ENCODE peak calls at places on chromosomes 13 and 19, in ten cellular contexts. I, L, C, P, O, T, M, X, B and Z are unnamed samples.

GRCh38 chr19:46482645-46483044 is 11.3 kb upstream of the PNMA8A start:
- DNase-seq in B (no peak), I (no peak), C (no peak), L (peak; percentile 41), M (no peak), O (no peak), P (no peak), T (no peak), X (no peak), Z (no peak)

GRCh38 chr13:48236528-48237353 is 3.7 kb downstream of the ITM2B start:
- DNase-seq in I (no peak), B (no peak), O (no peak), C (no peak), T (no peak), X (no peak), L (no peak), M (no peak), P (no peak), Z (no peak)

GRCh38 chr13:78497702-78498319 is 105.5 kb downstream of the POU4F1 start:
- DNase-seq in L (no peak), O (no peak), I (no peak), T (no peak), B (no peak), C (no peak), X (no peak), P (no peak), M (no peak), Z (no peak)

GRCh38 chr13:77168232-77168631 is 141.3 kb upstream of the FBXL3 start:
- DNase-seq in O (no peak), I (no peak), P (no peak), M (no peak), T (no peak), L (no peak), C (no peak), X (peak; percentile 37), B (no peak), Z (no peak)

GRCh38 chr13:28761586-28761985 is 42.8 kb upstream of the SLC46A3 start:
- DNase-seq in B (no peak), M (no peak), O (no peak), C (no peak), X (no peak), I (no peak), P (no peak), T (no peak), L (peak; percentile 39), Z (no peak)

GRCh38 chr19:31128291-31128690 is 220.9 kb downstream of the TSHZ3 start:
- DNase-seq in C (no peak), O (no peak), L (no peak), X (no peak), M (no peak), T (no peak), P (no peak), I (no peak), B (no peak), Z (no peak)

GRCh38 chr13:111547726-111548273 is 227.4 kb downstream of the TEX29 start:
- DNase-seq in X (no peak), M (no peak), T (no peak), I (no peak), B (no peak), L (no peak), O (no peak), P (no peak), C (no peak), Z (no peak)

GRCh38 chr13:112776354-112776753 is 86.5 kb downstream of the ATP11A start:
- DNase-seq in O (no peak), B (no peak), P (peak; percentile 18), I (no peak), X (no peak), T (no peak), M (no peak), L (no peak), C (no peak), Z (no peak)

DNA sequence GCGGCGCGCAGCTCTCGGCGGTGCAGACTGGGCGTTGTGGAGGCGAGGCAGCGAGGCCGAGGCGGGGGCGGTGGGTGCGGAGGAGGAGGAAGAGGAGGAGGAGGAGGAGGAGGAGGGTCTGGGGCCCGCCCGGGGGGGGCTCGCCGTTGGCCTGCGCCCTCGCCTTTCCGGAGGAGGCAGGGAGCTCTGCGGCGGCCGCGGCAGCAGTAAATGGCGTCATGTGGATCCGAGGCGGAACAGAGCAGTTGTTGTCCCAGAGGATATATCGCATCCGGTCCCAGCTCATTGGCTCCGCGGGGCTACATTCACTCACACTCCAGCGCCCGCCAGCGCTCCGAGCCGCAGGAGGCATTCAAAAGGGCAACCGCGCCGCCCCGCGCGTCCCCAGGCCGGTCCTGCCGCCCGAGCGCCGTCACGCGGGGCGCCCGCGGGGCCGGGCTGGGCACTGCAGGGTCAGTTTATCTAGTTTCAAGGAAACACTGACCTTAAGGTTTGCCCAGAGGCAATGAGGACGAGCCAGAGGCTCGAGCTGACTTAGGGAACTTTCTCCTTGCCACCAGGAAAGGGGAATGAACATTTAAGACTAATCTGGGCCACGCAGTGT is at the start of gene SPRY2:
- DNase-seq in L (peak; percentile 96), C (peak; percentile 94), P (peak; percentile 96), O (peak; percentile 88), I (peak; percentile 92), X (peak; percentile 94), T (peak; percentile 93), M (peak; percentile 96), B (peak; percentile 93), Z (peak; percentile 90)
- TF ChIP-seq POLR2A in L (peak; percentile 94), C (peak; percentile 38), P (peak; percentile 88), O (peak; percentile 47), I (peak; percentile 45), X (peak; percentile 90), T (no peak), M (peak; percentile 84), B (peak; percentile 83), Z (peak; percentile 77)

DNA sequence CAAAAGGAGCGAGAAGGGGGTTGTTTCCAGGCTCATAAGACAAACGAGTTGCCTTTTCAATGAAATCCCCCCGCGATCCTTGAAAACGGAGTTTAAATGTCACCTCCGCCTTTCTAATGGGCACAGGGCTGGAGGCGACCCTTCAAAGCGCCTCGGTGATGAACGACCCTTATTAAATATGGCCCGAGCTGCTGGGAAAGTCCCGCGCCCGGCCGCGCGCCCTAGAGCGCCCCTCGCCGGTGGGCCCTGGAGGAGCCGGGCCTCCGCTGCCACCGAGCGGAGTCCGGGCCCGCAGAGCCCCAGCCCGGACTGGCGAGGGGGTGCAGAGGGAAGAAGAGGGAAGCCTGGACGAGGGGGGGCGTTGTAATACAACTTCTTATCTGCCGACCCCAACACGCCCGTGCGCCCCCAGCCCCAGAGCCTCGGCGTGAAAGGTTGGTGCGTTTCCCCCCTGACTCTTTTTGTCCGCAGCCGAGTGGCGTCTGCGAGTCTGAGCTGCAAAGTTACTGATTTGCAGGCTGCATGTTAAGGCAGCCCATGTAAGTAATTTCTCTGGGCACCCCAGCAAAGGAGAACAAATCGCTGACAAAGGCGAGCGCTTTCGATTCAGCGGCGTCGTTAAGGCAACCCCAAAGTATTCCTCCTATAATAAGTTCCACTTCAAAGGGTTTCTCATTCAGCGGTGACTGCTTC is 11.9 kb downstream of the ZIC5 start:
- DNase-seq in M (no peak), X (no peak), B (no peak), L (no peak), I (no peak), C (no peak), P (no peak), O (no peak), T (peak; percentile 24), Z (no peak)
- H3K4me1 ChIP-seq in M (peaks cover 3% of the 10 kb centered on the region), X (peaks cover 31% of the 10 kb centered on the region), B (peaks cover 26% of the 10 kb centered on the region), L (no peaks in the 10 kb centered on the region), I (no peaks in the 10 kb centered on the region), C (peaks cover 21% of the 10 kb centered on the region), P (peaks cover 43% of the 10 kb centered on the region), O (peaks cover 33% of the 10 kb centered on the region), T (peaks cover 44% of the 10 kb centered on the region), Z (peaks cover 7% of the 10 kb centered on the region)

GRCh38 chr19:10784257-10784656 is 51.8 kb downstream of the TMED1 start:
- DNase-seq in L (no peak), C (peak; percentile 61), O (no peak), M (no peak), T (no peak), B (no peak), I (no peak), X (peak; percentile 34), P (no peak), Z (no peak)

GRCh38 chr19:10776900-10777650 is 58.9 kb downstream of the TMED1 start:
- DNase-seq in M (no peak), I (no peak), B (no peak), O (no peak), X (peak; percentile 26), P (no peak), L (no peak), T (no peak), C (no peak), Z (no peak)

GRCh38 chr19:10782795-10783194 is 53.2 kb downstream of the TMED1 start:
- DNase-seq in M (no peak), T (no peak), P (no peak), B (no peak), L (no peak), O (no peak), C (peak; percentile 32), I (no peak), X (no peak), Z (no peak)

GRCh38 chr19:10774893-10775292 is 57.0 kb downstream of the DNM2 start:
- DNase-seq in T (no peak), O (no peak), X (no peak), P (no peak), C (no peak), B (no peak), M (no peak), L (no peak), I (no peak), Z (no peak)

DNA sequence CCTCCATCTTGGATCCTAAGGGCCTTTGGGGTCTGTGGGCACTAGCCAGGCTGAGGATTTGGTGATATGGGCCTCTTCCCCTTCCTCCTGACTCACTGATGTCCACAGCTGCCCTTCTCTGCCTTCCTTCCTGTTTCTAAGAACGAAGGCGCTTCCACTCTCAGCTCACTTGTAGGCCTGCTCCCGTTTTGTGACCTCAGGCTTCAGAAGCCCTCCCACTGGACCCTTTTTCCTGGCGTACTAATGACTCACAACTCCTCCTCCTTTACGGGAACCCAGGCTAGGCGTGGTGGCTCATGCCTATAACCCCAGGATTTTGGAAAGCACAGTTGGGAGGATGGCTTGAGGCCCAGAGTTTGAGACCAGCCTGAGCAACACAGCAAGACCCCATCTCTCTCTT is 55.6 kb downstream of the TMED1 start:
- DNase-seq in B (no peak), P (no peak), T (no peak), I (no peak), M (no peak), L (peak; percentile 54), C (peak; percentile 75), X (peak; percentile 42), O (peak; percentile 34), Z (no peak)
- TF ChIP-seq POLR2A in B (no peak), P (peak; percentile 19), T (no peak), I (no peak), M (no peak), L (no peak), C (no peak), X (no peak), O (no peak), Z (no peak)

DNA sequence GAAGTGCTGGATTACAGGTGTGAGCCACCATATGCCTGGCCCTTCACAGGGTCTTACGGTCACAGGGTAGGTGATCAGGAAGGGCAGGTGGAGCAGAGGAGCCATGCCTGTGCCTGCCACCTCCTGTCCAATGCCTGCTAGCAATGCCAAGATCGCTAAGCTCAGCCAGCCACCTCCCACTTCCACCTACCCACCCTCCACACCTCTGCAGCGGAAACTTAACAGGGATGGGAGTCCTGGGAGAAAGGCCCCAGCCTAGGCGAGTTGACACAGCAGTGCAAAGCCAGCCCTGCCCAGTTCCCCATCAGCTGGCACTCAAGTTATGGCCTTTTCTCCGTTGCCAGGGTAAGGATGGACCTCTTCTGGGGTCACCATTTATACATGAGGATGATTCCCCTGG is 15.9 kb upstream of the FCHO1 start:
- DNase-seq in L (no peak), I (no peak), M (no peak), X (no peak), P (no peak), B (no peak), O (no peak), T (no peak), C (no peak), Z (no peak)
- H3K4me1 ChIP-seq in L (peaks cover 4% of the 10 kb centered on the region), I (peaks cover 11% of the 10 kb centered on the region), M (no peaks in the 10 kb centered on the region), X (no peaks in the 10 kb centered on the region), P (no peaks in the 10 kb centered on the region), B (no peaks in the 10 kb centered on the region), O (no peaks in the 10 kb centered on the region), T (peaks cover 23% of the 10 kb centered on the region), C (no peaks in the 10 kb centered on the region), Z (peaks cover 3% of the 10 kb centered on the region)